ENCODE peak calls at places on chromosomes 5 and 9, in four cellular contexts. R, E, J and T are unnamed samples. For H3K36me3, the result is how much of the 10 kb centered on the place peaks cover.

GRCh38 chr5:41763096-41763495 is 107.1 kb downstream of the OXCT1 start:
- DNase-seq in R (no peak), E (no peak), J (no peak), T (no peak)

GRCh38 chr5:144139586-144139985 is 30.9 kb downstream of the YIPF5 start:
- DNase-seq in R (no peak), E (no peak), J (no peak), T (no peak)

GRCh38 chr9:35495984-35496383 is 6.1 kb downstream of the RUSC2 start:
- DNase-seq in R (no peak), E (no peak), J (no peak), T (no peak)

GRCh38 chr9:119044801-119045200 is 324.4 kb downstream of the BRINP1 start:
- DNase-seq in R (peak), E (no peak), J (no peak), T (no peak)

GRCh38 chr9:85600675-85601263 is 141.0 kb downstream of the AGTPBP1 start:
- DNase-seq in R (no peak), E (no peak), J (no peak), T (no peak)

GRCh38 chr9:10366171-10366779 is 246.5 kb downstream of the PTPRD start:
- DNase-seq in R (peak), E (no peak), J (no peak), T (peak)

GRCh38 chr5:53425598-53426516 is 54.6 kb upstream of the FST start:
- DNase-seq in R (peak), E (no peak), J (no peak), T (peak)

GRCh38 chr5:77637170-77638074 is 1.1 kb downstream of the OTP start:
- DNase-seq in R (no peak), E (no peak), J (no peak), T (no peak)

GRCh38 chr5:41094871-41095270 is 23.7 kb upstream of the MROH2B start:
- DNase-seq in R (no peak), E (no peak), J (no peak), T (no peak)

GRCh38 chr9:5843450-5844249 is 10.7 kb upstream of the ERMP1 start:
- DNase-seq in R (no peak), E (no peak), J (no peak), T (no peak)

GRCh38 chr5:106595864-106596263 is 1074.9 kb downstream of the EFNA5 start:
- DNase-seq in R (no peak), E (no peak), J (no peak), T (no peak)

GRCh38 chr9:90964101-90965020 is 162.7 kb downstream of the SYK start:
- DNase-seq in R (no peak), E (no peak), J (no peak), T (no peak)

GRCh38 chr5:106321242-106321641 is 1349.5 kb downstream of the EFNA5 start:
- DNase-seq in R (no peak), E (no peak), J (no peak), T (no peak)

GRCh38 chr9:95089257-95089873 is 228.1 kb downstream of the FANCC start:
- DNase-seq in R (no peak), E (no peak), J (no peak), T (no peak)

GRCh38 chr5:84149094-84149493 is 235.6 kb downstream of the EDIL3 start:
- DNase-seq in R (no peak), E (no peak), J (no peak), T (no peak)

GRCh38 chr9:13146838-13147237 is 132.7 kb downstream of the MPDZ start:
- DNase-seq in R (no peak), E (no peak), J (no peak), T (no peak)

GRCh38 chr5:5014836-5015235 is 125.3 kb upstream of the ADAMTS16 start:
- DNase-seq in R (peak), E (no peak), J (no peak), T (no peak)

GRCh38 chr5:113061851-113062631 is 85.4 kb downstream of the DCP2 start:
- DNase-seq in R (no peak), E (no peak), J (no peak), T (no peak)

GRCh38 chr9:93319301-93319991 is 132.0 kb upstream of the FAM120A start:
- DNase-seq in R (no peak), E (no peak), J (no peak), T (no peak)

GRCh38 chr5:38602641-38603040 is 46.2 kb upstream of the LIFR start:
- DNase-seq in R (no peak), E (no peak), J (no peak), T (no peak)

GRCh38 chr5:35851282-35851681 is 5.4 kb upstream of the IL7R start:
- DNase-seq in R (no peak), E (no peak), J (no peak), T (no peak)

GRCh38 chr5:40030661-40031060 is 605.9 kb upstream of the DAB2 start:
- DNase-seq in R (no peak), E (no peak), J (no peak), T (no peak)

GRCh38 chr9:22238809-22239684 is 207.6 kb upstream of the DMRTA1 start:
- DNase-seq in R (no peak), E (no peak), J (no peak), T (no peak)

GRCh38 chr5:9105851-9106250 is 440.0 kb downstream of the SEMA5A start:
- DNase-seq in R (no peak), E (no peak), J (no peak), T (no peak)

GRCh38 chr5:114360816-114361723 is 800 bp upstream of the KCNN2 start:
- DNase-seq in R (peak), E (no peak), J (peak), T (peak)

GRCh38 chr9:32899181-32899580 is 102.2 kb downstream of the APTX start:
- DNase-seq in R (no peak), E (no peak), J (no peak), T (no peak)

GRCh38 chr5:61732796-61733195 is 400.7 kb downstream of the ZSWIM6 start:
- DNase-seq in R (no peak), E (no peak), J (no peak), T (no peak)

GRCh38 chr5:33936381-33937016 is at the start of gene RXFP3:
- DNase-seq in R (no peak), E (no peak), J (peak), T (no peak)

GRCh38 chr5:760363-761205 is 23.9 kb downstream of the ZDHHC11B start:
- DNase-seq in R (no peak), E (no peak), J (peak), T (no peak)

GRCh38 chr5:758698-759053 is 25.9 kb downstream of the ZDHHC11B start:
- DNase-seq in R (no peak), E (no peak), J (no peak), T (no peak)

GRCh38 chr5:759781-760362 is 24.7 kb downstream of the ZDHHC11B start:
- DNase-seq in R (no peak), E (no peak), J (peak), T (no peak)

GRCh38 chr5:757931-758697 is 26.4 kb downstream of the ZDHHC11B start:
- DNase-seq in R (peak), E (peak), J (peak), T (peak)

DNA sequence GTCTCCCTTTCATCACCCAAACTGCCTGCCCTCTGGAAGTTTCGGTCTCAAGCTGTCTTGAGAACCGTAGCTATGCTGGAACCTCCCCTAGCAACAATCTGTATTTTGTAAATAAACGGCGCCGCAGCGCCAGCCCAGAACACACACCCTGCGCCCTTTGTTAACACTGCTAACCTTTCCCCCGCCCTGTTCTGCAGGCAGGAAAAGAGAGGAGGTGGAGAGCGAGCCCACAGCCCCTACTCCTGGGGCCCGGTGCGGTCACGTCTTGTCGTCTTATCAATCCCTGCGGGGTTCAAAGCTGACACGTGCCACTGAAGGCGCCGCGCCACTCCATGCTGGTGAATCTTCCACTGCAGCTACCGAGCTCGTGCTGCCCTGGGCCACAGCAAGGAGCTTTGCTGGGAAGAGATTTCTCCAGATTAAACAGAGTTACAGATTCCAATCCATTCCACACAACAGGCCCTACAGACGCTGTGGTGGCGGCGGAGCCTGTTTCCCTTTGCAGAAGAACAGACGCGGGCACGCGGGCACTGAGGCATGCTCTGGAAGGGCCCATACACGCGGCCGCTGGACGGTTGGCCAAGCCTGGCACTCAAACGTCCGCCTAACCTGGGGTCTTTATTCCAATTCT is 25.3 kb downstream of the ZDHHC11B start:
- DNase-seq in R (peak), E (peak), J (peak), T (no peak)
- H3K4me3 ChIP-seq in R (no peak), E (peak), J (peak), T (no peak)

GRCh38 chr5:73663161-73663859 is 37.3 kb downstream of the ARHGEF28 start:
- DNase-seq in R (no peak), E (no peak), J (no peak), T (no peak)
- H3K27ac ChIP-seq in R (no peak), E (no peak), J (no peak), T (no peak)

DNA sequence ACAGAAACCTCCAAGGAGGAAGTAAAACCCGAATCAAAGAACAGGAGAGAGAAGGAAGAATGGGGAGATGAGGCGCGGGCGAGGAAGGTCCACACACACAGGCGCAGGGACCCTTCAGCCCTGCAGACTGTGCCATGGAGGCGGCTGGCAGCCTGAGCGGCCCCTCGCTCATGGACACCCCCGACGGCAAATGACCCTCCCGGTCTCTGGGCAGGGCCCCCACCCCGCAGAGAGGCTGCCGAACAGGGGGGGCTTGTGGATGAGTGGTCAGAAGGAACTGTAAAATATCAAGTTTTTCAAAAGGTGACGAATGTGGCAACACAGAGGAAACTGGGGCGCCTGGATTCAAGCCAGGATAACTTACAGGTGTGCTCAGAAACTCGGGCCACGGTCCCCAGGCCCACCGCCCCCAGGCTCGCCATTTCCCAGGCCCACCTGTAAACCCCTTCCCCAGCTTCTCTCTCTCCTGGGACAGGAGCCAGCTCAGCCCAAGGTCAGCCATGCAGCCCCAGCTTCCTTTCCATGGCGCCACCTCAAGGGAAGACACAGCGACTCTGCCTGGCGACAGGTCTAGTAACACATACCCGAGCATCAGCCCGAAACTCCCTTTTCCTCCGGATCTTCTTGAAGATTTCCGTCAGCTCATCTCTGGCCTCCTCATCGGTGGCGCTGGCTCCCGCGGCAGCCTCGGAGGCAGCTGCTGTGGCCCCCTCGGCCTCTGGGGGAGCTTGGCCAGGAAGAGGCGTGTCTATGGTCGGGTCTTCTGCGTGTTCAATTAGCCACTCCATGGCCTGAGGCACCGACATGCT is 16.5 kb downstream of the UBAC1 start:
- DNase-seq in R (no peak), E (no peak), J (no peak), T (no peak)
- H3K36me3 ChIP-seq in R (half or more), E (under half), J (half or more), T (half or more)

GRCh38 chr9:78676009-78676408 is 379.1 kb downstream of the PSAT1 start:
- DNase-seq in R (no peak), E (no peak), J (no peak), T (no peak)

GRCh38 chr9:78676623-78677022 is 379.7 kb downstream of the PSAT1 start:
- DNase-seq in R (no peak), E (no peak), J (no peak), T (no peak)

GRCh38 chr9:78677326-78677725 is 380.4 kb downstream of the PSAT1 start:
- DNase-seq in R (no peak), E (no peak), J (no peak), T (no peak)

GRCh38 chr9:78671785-78672184 is 374.9 kb downstream of the PSAT1 start:
- DNase-seq in R (no peak), E (no peak), J (no peak), T (no peak)

GRCh38 chr9:78674874-78675273 is 377.9 kb downstream of the PSAT1 start:
- DNase-seq in R (no peak), E (no peak), J (no peak), T (no peak)
- H3K4me3 ChIP-seq in R (no peak), E (no peak), J (no peak), T (no peak)

GRCh38 chr5:158811350-158811749 is 288.4 kb downstream of the EBF1 start:
- DNase-seq in R (no peak), E (no peak), J (no peak), T (no peak)

GRCh38 chr5:158811921-158812320 is 287.8 kb downstream of the EBF1 start:
- DNase-seq in R (no peak), E (no peak), J (no peak), T (no peak)

GRCh38 chr5:158812381-158812780 is 287.3 kb downstream of the EBF1 start:
- DNase-seq in R (no peak), E (no peak), J (no peak), T (no peak)

GRCh38 chr5:158814521-158814920 is 285.2 kb downstream of the EBF1 start:
- DNase-seq in R (no peak), E (no peak), J (no peak), T (no peak)

GRCh38 chr5:158813275-158813674 is 286.4 kb downstream of the EBF1 start:
- DNase-seq in R (no peak), E (no peak), J (no peak), T (no peak)
- H3K27ac ChIP-seq in R (no peak), E (no peak), J (no peak), T (no peak)

GRCh38 chr9:129101279-129101678 is 9.3 kb downstream of the CRAT start:
- DNase-seq in R (no peak), E (no peak), J (no peak), T (no peak)
- H3K36me3 ChIP-seq in R (under half), E (under half), J (under half), T (under half)

DNA sequence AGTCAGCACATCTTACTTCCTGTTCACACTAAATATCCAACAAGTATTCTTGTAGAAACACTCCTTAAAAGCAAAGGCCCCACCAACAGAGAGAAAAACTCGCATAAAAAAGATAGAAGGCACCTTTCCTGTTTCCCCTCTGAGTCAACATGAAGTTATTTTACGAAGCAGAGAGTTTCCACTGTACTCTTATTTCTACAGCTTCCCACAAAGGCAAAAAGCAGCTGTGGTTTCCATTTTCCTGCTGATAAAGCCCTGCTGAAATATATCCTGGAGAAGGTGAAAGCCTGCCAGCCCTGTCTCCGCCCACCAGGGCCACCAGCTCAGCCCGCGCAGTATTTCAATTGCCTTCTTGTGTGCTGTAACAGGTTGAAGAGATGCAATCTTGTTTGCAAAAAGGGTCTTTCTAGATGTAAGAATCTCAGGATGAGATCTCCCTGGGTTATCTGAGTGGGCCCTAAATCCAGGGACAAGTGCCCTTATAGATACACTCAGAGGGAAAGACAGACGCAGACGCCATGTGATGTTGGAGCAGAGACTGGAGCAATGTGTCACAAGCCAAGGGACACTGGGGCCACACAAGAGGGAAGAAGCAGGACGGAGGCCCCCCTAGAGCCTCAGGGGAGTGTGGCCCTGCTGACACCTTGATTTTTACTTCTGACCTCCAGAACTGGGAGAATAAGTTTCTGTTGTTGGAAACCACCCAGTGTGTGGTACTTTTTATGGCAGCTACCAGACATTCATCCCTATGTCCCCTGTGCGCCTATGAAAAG is 19.9 kb downstream of the SEMA4D start:
- DNase-seq in R (no peak), E (peak), J (peak), T (no peak)
- H3K4me3 ChIP-seq in R (no peak), E (peak), J (no peak), T (no peak)